ENCODE peak calls at places on chromosomes 13 and 19, in seven cellular contexts. One of them, this sample, is unnamed.

GRCh38 chr13:45055198-45055901 is 65.0 kb upstream of the GTF2F2 start:
- DNase-seq in HCT116: peak; percentile 70
- DNase-seq in H1: no peak
- DNase-seq in K562: no peak
- DNase-seq in HepG2: no peak
- DNase-seq in SK-N-SH: no peak
- DNase-seq in GM12878: peak; percentile 24
- DNase-seq in this sample: no peak

GRCh38 chr19:40716031-40716654 is 543 bp downstream of the COQ8B start:
- DNase-seq in HCT116: peak; percentile 72
- DNase-seq in H1: peak; percentile 49
- DNase-seq in K562: peak; percentile 54
- DNase-seq in HepG2: no peak
- DNase-seq in SK-N-SH: no peak
- DNase-seq in GM12878: peak; percentile 26
- DNase-seq in this sample: no peak

GRCh38 chr13:36413161-36413560 is 19.1 kb upstream of the CCNA1 start:
- DNase-seq in HCT116: no peak
- DNase-seq in H1: no peak
- DNase-seq in K562: no peak
- DNase-seq in HepG2: no peak
- DNase-seq in SK-N-SH: no peak
- DNase-seq in GM12878: no peak
- DNase-seq in this sample: no peak

GRCh38 chr13:50809133-50810090 is 34.1 kb downstream of the DLEU7 start:
- DNase-seq in HCT116: no peak
- DNase-seq in H1: no peak
- DNase-seq in K562: no peak
- DNase-seq in HepG2: no peak
- DNase-seq in SK-N-SH: no peak
- DNase-seq in GM12878: no peak
- DNase-seq in this sample: peak; percentile 8

GRCh38 chr13:50392977-50393376 is 377.7 kb downstream of the KCNRG start:
- DNase-seq in HCT116: no peak
- DNase-seq in H1: no peak
- DNase-seq in K562: no peak
- DNase-seq in HepG2: no peak
- DNase-seq in SK-N-SH: no peak
- DNase-seq in GM12878: no peak
- DNase-seq in this sample: no peak

GRCh38 chr19:35284153-35285140 is 2.1 kb downstream of the HAMP start:
- DNase-seq in HCT116: no peak
- DNase-seq in H1: no peak
- DNase-seq in K562: no peak
- DNase-seq in HepG2: peak; percentile 33
- DNase-seq in SK-N-SH: no peak
- DNase-seq in GM12878: no peak
- DNase-seq in this sample: no peak

GRCh38 chr19:33192010-33192409 is 2.1 kb upstream of the LRP3 start:
- DNase-seq in HCT116: no peak
- DNase-seq in H1: peak; percentile 74
- DNase-seq in K562: no peak
- DNase-seq in HepG2: no peak
- DNase-seq in SK-N-SH: peak; percentile 38
- DNase-seq in GM12878: no peak
- DNase-seq in this sample: no peak

GRCh38 chr13:93559718-93560117 is 333.1 kb downstream of the GPC6 start:
- DNase-seq in HCT116: no peak
- DNase-seq in H1: no peak
- DNase-seq in K562: no peak
- DNase-seq in HepG2: no peak
- DNase-seq in SK-N-SH: no peak
- DNase-seq in GM12878: no peak
- DNase-seq in this sample: no peak

GRCh38 chr19:35828694-35829301 is 16.2 kb upstream of the PRODH2 start:
- DNase-seq in HCT116: no peak
- DNase-seq in H1: peak; percentile 88
- DNase-seq in K562: peak; percentile 76
- DNase-seq in HepG2: peak; percentile 66
- DNase-seq in SK-N-SH: no peak
- DNase-seq in GM12878: no peak
- DNase-seq in this sample: peak; percentile 55

GRCh38 chr13:80084086-80084676 is 256.7 kb downstream of the SPRY2 start:
- DNase-seq in HCT116: no peak
- DNase-seq in H1: no peak
- DNase-seq in K562: no peak
- DNase-seq in HepG2: no peak
- DNase-seq in SK-N-SH: no peak
- DNase-seq in GM12878: no peak
- DNase-seq in this sample: no peak

GRCh38 chr13:43986395-43986794 is 106.7 kb downstream of the LACC1 start:
- DNase-seq in HCT116: no peak
- DNase-seq in H1: no peak
- DNase-seq in K562: no peak
- DNase-seq in HepG2: no peak
- DNase-seq in SK-N-SH: no peak
- DNase-seq in GM12878: no peak
- DNase-seq in this sample: no peak

GRCh38 chr13:35228536-35228935 is 248.0 kb downstream of the MAB21L1 start:
- DNase-seq in HCT116: no peak
- DNase-seq in H1: no peak
- DNase-seq in K562: no peak
- DNase-seq in HepG2: no peak
- DNase-seq in SK-N-SH: no peak
- DNase-seq in GM12878: no peak
- DNase-seq in this sample: no peak

GRCh38 chr13:45934283-45934682 is 82.7 kb upstream of the SIAH3 start:
- DNase-seq in HCT116: no peak
- DNase-seq in H1: no peak
- DNase-seq in K562: no peak
- DNase-seq in HepG2: no peak
- DNase-seq in SK-N-SH: no peak
- DNase-seq in GM12878: no peak
- DNase-seq in this sample: no peak

GRCh38 chr13:109941951-109942350 is 155.6 kb upstream of the IRS2 start:
- DNase-seq in HCT116: no peak
- DNase-seq in H1: no peak
- DNase-seq in K562: no peak
- DNase-seq in HepG2: no peak
- DNase-seq in SK-N-SH: no peak
- DNase-seq in GM12878: no peak
- DNase-seq in this sample: no peak

GRCh38 chr19:3056454-3057016 is 5.8 kb downstream of the TLE5 start:
- DNase-seq in HCT116: no peak
- DNase-seq in H1: peak; percentile 61
- DNase-seq in K562: no peak
- DNase-seq in HepG2: no peak
- DNase-seq in SK-N-SH: no peak
- DNase-seq in GM12878: no peak
- DNase-seq in this sample: no peak

GRCh38 chr13:88526186-88526852 is 855.1 kb downstream of the SLITRK5 start:
- DNase-seq in HCT116: no peak
- DNase-seq in H1: no peak
- DNase-seq in K562: no peak
- DNase-seq in HepG2: no peak
- DNase-seq in SK-N-SH: no peak
- DNase-seq in GM12878: no peak
- DNase-seq in this sample: no peak

GRCh38 chr13:113437408-113438010 is 15.8 kb downstream of the ADPRHL1 start:
- DNase-seq in HCT116: no peak
- DNase-seq in H1: no peak
- DNase-seq in K562: no peak
- DNase-seq in HepG2: peak; percentile 76
- DNase-seq in SK-N-SH: no peak
- DNase-seq in GM12878: no peak
- DNase-seq in this sample: no peak

GRCh38 chr19:43738780-43739211 is 16.0 kb downstream of the SMG9 start:
- DNase-seq in HCT116: no peak
- DNase-seq in H1: no peak
- DNase-seq in K562: no peak
- DNase-seq in HepG2: no peak
- DNase-seq in SK-N-SH: no peak
- DNase-seq in GM12878: no peak
- DNase-seq in this sample: no peak

GRCh38 chr19:40416918-40417713 is 3.9 kb upstream of the PRX start:
- DNase-seq in HCT116: no peak
- DNase-seq in H1: no peak
- DNase-seq in K562: peak; percentile 66
- DNase-seq in HepG2: peak; percentile 51
- DNase-seq in SK-N-SH: no peak
- DNase-seq in GM12878: no peak
- DNase-seq in this sample: no peak

GRCh38 chr19:18700501-18701249 is 17.2 kb downstream of the CRTC1 start:
- DNase-seq in HCT116: no peak
- DNase-seq in H1: peak; percentile 84
- DNase-seq in K562: peak; percentile 84
- DNase-seq in HepG2: no peak
- DNase-seq in SK-N-SH: peak; percentile 91
- DNase-seq in GM12878: peak; percentile 27
- DNase-seq in this sample: no peak

GRCh38 chr13:106262886-106263285 is 272.6 kb downstream of the EFNB2 start:
- DNase-seq in HCT116: no peak
- DNase-seq in H1: no peak
- DNase-seq in K562: no peak
- DNase-seq in HepG2: no peak
- DNase-seq in SK-N-SH: no peak
- DNase-seq in GM12878: no peak
- DNase-seq in this sample: no peak

GRCh38 chr19:39236527-39236926 is 8.3 kb downstream of the IFNL3 start:
- DNase-seq in HCT116: no peak
- DNase-seq in H1: no peak
- DNase-seq in K562: no peak
- DNase-seq in HepG2: no peak
- DNase-seq in SK-N-SH: no peak
- DNase-seq in GM12878: no peak
- DNase-seq in this sample: no peak
- TF ChIP-seq JUND in HCT116: no peak
- TF ChIP-seq JUND in H1: no peak
- TF ChIP-seq JUND in K562: no peak
- TF ChIP-seq JUND in HepG2: no peak
- TF ChIP-seq JUND in SK-N-SH: no peak
- TF ChIP-seq JUND in GM12878: no peak
- TF ChIP-seq JUND in this sample: no peak

GRCh38 chr13:74151859-74152258 is 17.7 kb upstream of the KLF12 start:
- DNase-seq in HCT116: no peak
- DNase-seq in H1: no peak
- DNase-seq in K562: no peak
- DNase-seq in HepG2: no peak
- DNase-seq in SK-N-SH: no peak
- DNase-seq in GM12878: no peak
- DNase-seq in this sample: no peak
- TF ChIP-seq JUND in HCT116: no peak
- TF ChIP-seq JUND in H1: no peak
- TF ChIP-seq JUND in K562: no peak
- TF ChIP-seq JUND in HepG2: no peak
- TF ChIP-seq JUND in SK-N-SH: no peak
- TF ChIP-seq JUND in GM12878: no peak
- TF ChIP-seq JUND in this sample: no peak

DNA sequence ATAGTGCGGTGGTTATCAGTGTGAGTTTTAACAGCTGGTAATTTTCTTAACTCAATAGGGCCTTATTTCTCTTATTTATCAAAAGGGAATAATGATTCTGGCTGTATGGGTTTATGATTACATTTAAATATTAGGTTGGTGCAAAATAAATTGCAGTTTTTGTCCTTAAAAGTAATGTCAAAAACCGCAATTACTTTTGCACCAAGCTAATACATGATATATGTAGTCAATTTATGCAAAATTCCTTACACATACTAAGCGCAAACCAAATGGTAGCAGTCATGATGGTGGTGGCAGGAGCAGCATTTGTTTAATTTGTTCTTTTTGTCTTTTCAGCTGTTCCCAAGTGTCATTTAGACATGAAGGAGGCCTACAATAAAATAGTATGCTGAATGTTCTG is 1777.1 kb downstream of the OLFM4 start:
- DNase-seq in HCT116: no peak
- DNase-seq in H1: no peak
- DNase-seq in K562: no peak
- DNase-seq in HepG2: no peak
- DNase-seq in SK-N-SH: no peak
- DNase-seq in GM12878: no peak
- DNase-seq in this sample: no peak
- TF ChIP-seq JUND in HCT116: no peak
- TF ChIP-seq JUND in H1: no peak
- TF ChIP-seq JUND in K562: no peak
- TF ChIP-seq JUND in HepG2: no peak
- TF ChIP-seq JUND in SK-N-SH: no peak
- TF ChIP-seq JUND in GM12878: no peak
- TF ChIP-seq JUND in this sample: no peak

GRCh38 chr13:99984463-99985242 is 3.1 kb downstream of the ZIC2 start:
- DNase-seq in HCT116: no peak
- DNase-seq in H1: peak; percentile 69
- DNase-seq in K562: peak; percentile 5
- DNase-seq in HepG2: no peak
- DNase-seq in SK-N-SH: peak; percentile 55
- DNase-seq in GM12878: no peak
- DNase-seq in this sample: no peak

GRCh38 chr13:99983401-99984133 is 2.0 kb downstream of the ZIC2 start:
- DNase-seq in HCT116: no peak
- DNase-seq in H1: peak; percentile 46
- DNase-seq in K562: no peak
- DNase-seq in HepG2: no peak
- DNase-seq in SK-N-SH: peak; percentile 31
- DNase-seq in GM12878: no peak
- DNase-seq in this sample: peak; percentile 60

GRCh38 chr13:99985243-99985874 is 3.8 kb downstream of the ZIC2 start:
- DNase-seq in HCT116: no peak
- DNase-seq in H1: no peak
- DNase-seq in K562: peak; percentile 29
- DNase-seq in HepG2: no peak
- DNase-seq in SK-N-SH: no peak
- DNase-seq in GM12878: no peak
- DNase-seq in this sample: no peak

GRCh38 chr13:99982741-99983400 is 1.3 kb downstream of the ZIC2 start:
- DNase-seq in HCT116: no peak
- DNase-seq in H1: peak; percentile 51
- DNase-seq in K562: no peak
- DNase-seq in HepG2: no peak
- DNase-seq in SK-N-SH: peak; percentile 30
- DNase-seq in GM12878: no peak
- DNase-seq in this sample: peak; percentile 64

DNA sequence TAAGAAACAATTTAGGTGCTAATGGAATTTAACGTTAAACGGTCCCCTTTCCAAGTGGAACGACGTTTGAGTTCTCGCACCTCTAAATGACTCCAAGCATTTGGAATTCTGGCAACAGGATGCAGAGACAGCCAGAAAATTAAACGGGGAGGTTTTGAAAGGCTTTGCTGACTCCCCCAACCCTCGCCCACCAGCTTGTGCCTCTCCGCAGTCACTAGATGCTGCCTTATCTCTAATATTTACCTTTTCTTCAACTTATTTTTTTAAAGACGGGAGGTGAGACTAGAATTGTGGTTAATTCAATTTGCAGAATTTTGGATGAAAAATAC is 2.5 kb downstream of the ZIC2 start:
- DNase-seq in HCT116: no peak
- DNase-seq in H1: peak; percentile 40
- DNase-seq in K562: no peak
- DNase-seq in HepG2: no peak
- DNase-seq in SK-N-SH: peak; percentile 21
- DNase-seq in GM12878: no peak
- DNase-seq in this sample: no peak
- TF ChIP-seq JUND in HCT116: no peak
- TF ChIP-seq JUND in H1: no peak
- TF ChIP-seq JUND in K562: no peak
- TF ChIP-seq JUND in HepG2: no peak
- TF ChIP-seq JUND in SK-N-SH: no peak
- TF ChIP-seq JUND in GM12878: no peak
- TF ChIP-seq JUND in this sample: no peak